ENCODE peak calls at places on chromosomes 12 and 14, in six cellular contexts. L is T-cell; F is Daoy; A is DMS153; R is CD4-positive, CD25-positive, alpha-beta regulatory T cell; K is smooth muscle cell of the brain vasculature. Y is an unnamed sample.

GRCh38 chr12:112458330-112458729 is 39.6 kb downstream of the PTPN11 start:
- DNase-seq in L (no peak), F (no peak), A (no peak), R (no peak), K (no peak), Y (no peak)

GRCh38 chr12:110253176-110253575 is 27.9 kb upstream of the ATP2A2 start:
- DNase-seq in L (no peak), F (no peak), A (no peak), R (no peak), K (no peak), Y (no peak)

GRCh38 chr14:58639842-58640484 is 2.2 kb downstream of the DACT1 start:
- DNase-seq in L (no peak), F (peak), A (peak), R (no peak), K (peak), Y (peak)

GRCh38 chr12:129870796-129871195 is 33.0 kb downstream of the TMEM132D start:
- DNase-seq in L (no peak), F (no peak), A (no peak), R (no peak), K (no peak), Y (no peak)

GRCh38 chr12:109731231-109731731 is 17.7 kb downstream of the FAM222A start:
- DNase-seq in L (no peak), F (no peak), A (no peak), R (no peak), K (no peak), Y (no peak)

GRCh38 chr12:32331133-32331532 is 68.2 kb upstream of the FGD4 start:
- DNase-seq in L (no peak), F (no peak), A (no peak), R (no peak), K (no peak), Y (no peak)

GRCh38 chr14:71242237-71242748 is 335.0 kb downstream of the PCNX1 start:
- DNase-seq in L (no peak), F (no peak), A (no peak), R (no peak), K (no peak), Y (no peak)

GRCh38 chr12:110704750-110705149 is 15.8 kb upstream of the HVCN1 start:
- DNase-seq in L (no peak), F (no peak), A (peak), R (peak), K (no peak), Y (no peak)

GRCh38 chr12:80607361-80608135 is 99.9 kb upstream of the MYF6 start:
- DNase-seq in L (no peak), F (no peak), A (no peak), R (no peak), K (no peak), Y (no peak)

GRCh38 chr12:102406033-102406584 is 74.3 kb downstream of the IGF1 start:
- DNase-seq in L (no peak), F (no peak), A (peak), R (no peak), K (no peak), Y (no peak)

GRCh38 chr12:15600223-15600935 is 188.8 kb downstream of the EPS8 start:
- DNase-seq in L (no peak), F (no peak), A (no peak), R (no peak), K (no peak), Y (no peak)

Y was measured in T-helper 2 cell.